ENCODE peak calls at places on chromosome 20, in six cellular contexts. One of them, this sample, is unnamed.

GRCh38 chr20:49938173-49939163 is 2.3 kb downstream of the RNF114 start:
- DNase-seq in lower lobe of right lung: no peak
- DNase-seq in Panc1: no peak
- DNase-seq in lung: no peak
- DNase-seq in endothelial cell of umbilical vein: peak
- DNase-seq in heart left ventricle: peak
- DNase-seq in this sample: peak

GRCh38 chr20:9035129-9035528 is 33.8 kb upstream of the PLCB4 start:
- DNase-seq in lower lobe of right lung: no peak
- DNase-seq in endothelial cell of umbilical vein: no peak
- DNase-seq in heart left ventricle: no peak
- DNase-seq in lung: no peak
- DNase-seq in Panc1: no peak
- DNase-seq in this sample: peak

GRCh38 chr20:12435254-12435653 is 517.6 kb downstream of the BTBD3 start:
- DNase-seq in heart left ventricle: no peak
- DNase-seq in Panc1: no peak
- DNase-seq in lower lobe of right lung: no peak
- DNase-seq in lung: no peak
- DNase-seq in endothelial cell of umbilical vein: no peak
- DNase-seq in this sample: no peak

GRCh38 chr20:40882173-40882572 is 146.4 kb upstream of the TOP1 start:
- DNase-seq in Panc1: no peak
- DNase-seq in heart left ventricle: no peak
- DNase-seq in endothelial cell of umbilical vein: no peak
- DNase-seq in lung: no peak
- DNase-seq in lower lobe of right lung: no peak
- DNase-seq in this sample: no peak

GRCh38 chr20:51366155-51366886 is 176.2 kb downstream of the NFATC2 start:
- DNase-seq in Panc1: no peak
- DNase-seq in heart left ventricle: peak
- DNase-seq in lower lobe of right lung: no peak
- DNase-seq in endothelial cell of umbilical vein: peak
- DNase-seq in lung: peak
- DNase-seq in this sample: peak

GRCh38 chr20:48275737-48276342 is 490.6 kb upstream of the SULF2 start:
- DNase-seq in lung: no peak
- DNase-seq in lower lobe of right lung: no peak
- DNase-seq in endothelial cell of umbilical vein: no peak
- DNase-seq in heart left ventricle: no peak
- DNase-seq in Panc1: no peak
- DNase-seq in this sample: no peak

GRCh38 chr20:18679020-18679419 is 91.2 kb downstream of the DTD1 start:
- DNase-seq in heart left ventricle: no peak
- DNase-seq in endothelial cell of umbilical vein: no peak
- DNase-seq in lung: no peak
- DNase-seq in lower lobe of right lung: no peak
- DNase-seq in Panc1: no peak
- DNase-seq in this sample: peak

GRCh38 chr20:50287512-50287911 is 96.9 kb downstream of the CEBPB start:
- DNase-seq in endothelial cell of umbilical vein: no peak
- DNase-seq in heart left ventricle: no peak
- DNase-seq in lung: no peak
- DNase-seq in Panc1: no peak
- DNase-seq in lower lobe of right lung: no peak
- DNase-seq in this sample: no peak

GRCh38 chr20:35333606-35334005 is 41.4 kb upstream of the FAM83C start:
- DNase-seq in heart left ventricle: no peak
- DNase-seq in Panc1: no peak
- DNase-seq in endothelial cell of umbilical vein: no peak
- DNase-seq in lower lobe of right lung: no peak
- DNase-seq in lung: no peak
- DNase-seq in this sample: no peak

GRCh38 chr20:34475979-34476736 is 40.1 kb upstream of the DYNLRB1 start:
- DNase-seq in endothelial cell of umbilical vein: peak
- DNase-seq in heart left ventricle: peak
- DNase-seq in lower lobe of right lung: peak
- DNase-seq in lung: peak
- DNase-seq in Panc1: no peak
- DNase-seq in this sample: no peak

GRCh38 chr20:13099676-13100075 is 90.9 kb downstream of the SPTLC3 start:
- DNase-seq in lower lobe of right lung: no peak
- DNase-seq in endothelial cell of umbilical vein: no peak
- DNase-seq in heart left ventricle: no peak
- DNase-seq in lung: no peak
- DNase-seq in Panc1: no peak
- DNase-seq in this sample: no peak

GRCh38 chr20:37992802-37993538 is 40.3 kb downstream of the TTI1 start:
- DNase-seq in Panc1: no peak
- DNase-seq in lung: peak
- DNase-seq in heart left ventricle: peak
- DNase-seq in lower lobe of right lung: peak
- DNase-seq in endothelial cell of umbilical vein: peak
- DNase-seq in this sample: peak

GRCh38 chr20:59647271-59647670 is 42.9 kb downstream of the PHACTR3 start:
- DNase-seq in heart left ventricle: no peak
- DNase-seq in Panc1: no peak
- DNase-seq in lower lobe of right lung: no peak
- DNase-seq in lung: no peak
- DNase-seq in endothelial cell of umbilical vein: no peak
- DNase-seq in this sample: no peak

GRCh38 chr20:20546402-20546801 is 166.0 kb downstream of the RALGAPA2 start:
- DNase-seq in lung: no peak
- DNase-seq in endothelial cell of umbilical vein: no peak
- DNase-seq in lower lobe of right lung: no peak
- DNase-seq in heart left ventricle: no peak
- DNase-seq in Panc1: no peak
- DNase-seq in this sample: no peak

GRCh38 chr20:40669692-40670091 is 19.3 kb downstream of the MAFB start:
- DNase-seq in lower lobe of right lung: no peak
- DNase-seq in lung: no peak
- DNase-seq in Panc1: no peak
- DNase-seq in heart left ventricle: no peak
- DNase-seq in endothelial cell of umbilical vein: no peak
- DNase-seq in this sample: no peak

GRCh38 chr20:588932-589672 is 21.0 kb downstream of the TCF15 start:
- DNase-seq in lung: no peak
- DNase-seq in Panc1: no peak
- DNase-seq in lower lobe of right lung: no peak
- DNase-seq in heart left ventricle: no peak
- DNase-seq in endothelial cell of umbilical vein: no peak
- DNase-seq in this sample: no peak

GRCh38 chr20:53594068-53595017 is 704 bp upstream of the ZNF217 start:
- DNase-seq in endothelial cell of umbilical vein: peak
- DNase-seq in Panc1: no peak
- DNase-seq in heart left ventricle: peak
- DNase-seq in lung: peak
- DNase-seq in lower lobe of right lung: peak
- DNase-seq in this sample: peak

GRCh38 chr20:8854566-8854965 is 214.3 kb upstream of the PLCB4 start:
- DNase-seq in heart left ventricle: peak
- DNase-seq in endothelial cell of umbilical vein: peak
- DNase-seq in Panc1: no peak
- DNase-seq in lower lobe of right lung: peak
- DNase-seq in lung: peak
- DNase-seq in this sample: peak

GRCh38 chr20:48352042-48352441 is 475.8 kb downstream of the PREX1 start:
- DNase-seq in heart left ventricle: no peak
- DNase-seq in lower lobe of right lung: no peak
- DNase-seq in Panc1: no peak
- DNase-seq in endothelial cell of umbilical vein: no peak
- DNase-seq in lung: no peak
- DNase-seq in this sample: no peak

GRCh38 chr20:44532981-44533331 is 11.1 kb upstream of the SERINC3 start:
- DNase-seq in lower lobe of right lung: no peak
- DNase-seq in lung: no peak
- DNase-seq in heart left ventricle: no peak
- DNase-seq in endothelial cell of umbilical vein: peak
- DNase-seq in Panc1: no peak
- DNase-seq in this sample: peak

GRCh38 chr20:19683168-19683567 is 74.9 kb upstream of the RIN2 start:
- DNase-seq in Panc1: no peak
- DNase-seq in lower lobe of right lung: no peak
- DNase-seq in heart left ventricle: no peak
- DNase-seq in endothelial cell of umbilical vein: no peak
- DNase-seq in lung: no peak
- DNase-seq in this sample: no peak

GRCh38 chr20:62651285-62652021 is 9.2 kb downstream of the SLCO4A1 start:
- DNase-seq in Panc1: no peak
- DNase-seq in heart left ventricle: no peak
- DNase-seq in lung: peak
- DNase-seq in endothelial cell of umbilical vein: no peak
- DNase-seq in lower lobe of right lung: peak
- DNase-seq in this sample: peak

GRCh38 chr20:19936801-19937583 is 80.2 kb upstream of the NAA20 start:
- DNase-seq in lung: no peak
- DNase-seq in heart left ventricle: peak
- DNase-seq in lower lobe of right lung: peak
- DNase-seq in endothelial cell of umbilical vein: peak
- DNase-seq in Panc1: no peak
- DNase-seq in this sample: no peak

DNA sequence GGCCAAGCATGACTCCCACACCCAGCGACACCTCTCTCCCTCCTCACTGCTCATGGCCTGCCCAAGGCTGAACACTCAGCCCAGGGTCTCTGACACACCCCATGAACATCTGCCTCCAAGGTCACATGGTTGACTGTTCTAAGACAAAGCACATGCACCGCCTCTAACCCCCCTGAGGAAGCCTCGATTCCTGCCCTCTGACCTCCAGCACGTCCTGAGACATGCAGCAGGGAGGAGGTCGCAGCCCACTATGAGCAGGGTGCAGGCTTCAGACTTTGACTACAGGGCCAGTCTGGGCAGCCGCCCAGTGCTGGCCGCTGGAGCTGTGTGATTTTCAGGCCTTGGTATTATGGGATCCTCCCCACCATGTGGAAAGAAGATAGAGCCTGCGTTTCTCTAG is 46.2 kb downstream of the RRBP1 start:
- DNase-seq in Panc1: no peak
- DNase-seq in lung: no peak
- DNase-seq in endothelial cell of umbilical vein: no peak
- DNase-seq in lower lobe of right lung: no peak
- DNase-seq in heart left ventricle: no peak
- DNase-seq in this sample: no peak
- H3K27ac ChIP-seq in Panc1: no peak
- H3K27ac ChIP-seq in lung: no peak
- H3K27ac ChIP-seq in endothelial cell of umbilical vein: no peak
- H3K27ac ChIP-seq in lower lobe of right lung: peak
- H3K27ac ChIP-seq in heart left ventricle: no peak
- H3K27ac ChIP-seq in this sample: no peak

GRCh38 chr20:3798908-3799248 is 2.8 kb downstream of the CDC25B start:
- DNase-seq in lung: no peak
- DNase-seq in lower lobe of right lung: peak
- DNase-seq in heart left ventricle: no peak
- DNase-seq in Panc1: no peak
- DNase-seq in endothelial cell of umbilical vein: no peak
- DNase-seq in this sample: no peak
- H3K4me3 ChIP-seq in lung: peak
- H3K4me3 ChIP-seq in lower lobe of right lung: peak
- H3K4me3 ChIP-seq in heart left ventricle: no peak
- H3K4me3 ChIP-seq in Panc1: peak
- H3K4me3 ChIP-seq in endothelial cell of umbilical vein: no peak
- H3K4me3 ChIP-seq in this sample: no peak

GRCh38 chr20:31788578-31788977 is 30.6 kb upstream of the MYLK2 start:
- DNase-seq in endothelial cell of umbilical vein: no peak
- DNase-seq in Panc1: no peak
- DNase-seq in lower lobe of right lung: no peak
- DNase-seq in heart left ventricle: no peak
- DNase-seq in lung: no peak
- DNase-seq in this sample: no peak
- TF ChIP-seq CTCF in endothelial cell of umbilical vein: no peak
- TF ChIP-seq CTCF in Panc1: peak
- TF ChIP-seq CTCF in lower lobe of right lung: no peak
- TF ChIP-seq CTCF in heart left ventricle: no peak
- TF ChIP-seq CTCF in lung: no peak
- TF ChIP-seq CTCF in this sample: peak

GRCh38 chr20:32539063-32539816 is 45.9 kb downstream of the NOL4L start:
- DNase-seq in Panc1: no peak
- DNase-seq in endothelial cell of umbilical vein: no peak
- DNase-seq in lower lobe of right lung: no peak
- DNase-seq in lung: no peak
- DNase-seq in heart left ventricle: no peak
- DNase-seq in this sample: no peak

GRCh38 chr20:32536861-32537656 is 48.1 kb downstream of the NOL4L start:
- DNase-seq in Panc1: no peak
- DNase-seq in heart left ventricle: no peak
- DNase-seq in lung: peak
- DNase-seq in lower lobe of right lung: peak
- DNase-seq in endothelial cell of umbilical vein: no peak
- DNase-seq in this sample: no peak

GRCh38 chr20:32539817-32540675 is 45.1 kb downstream of the NOL4L start:
- DNase-seq in heart left ventricle: no peak
- DNase-seq in Panc1: no peak
- DNase-seq in endothelial cell of umbilical vein: no peak
- DNase-seq in lung: no peak
- DNase-seq in lower lobe of right lung: peak
- DNase-seq in this sample: no peak

GRCh38 chr20:32537657-32538525 is 47.2 kb downstream of the NOL4L start:
- DNase-seq in lung: no peak
- DNase-seq in heart left ventricle: no peak
- DNase-seq in Panc1: no peak
- DNase-seq in lower lobe of right lung: no peak
- DNase-seq in endothelial cell of umbilical vein: no peak
- DNase-seq in this sample: no peak

DNA sequence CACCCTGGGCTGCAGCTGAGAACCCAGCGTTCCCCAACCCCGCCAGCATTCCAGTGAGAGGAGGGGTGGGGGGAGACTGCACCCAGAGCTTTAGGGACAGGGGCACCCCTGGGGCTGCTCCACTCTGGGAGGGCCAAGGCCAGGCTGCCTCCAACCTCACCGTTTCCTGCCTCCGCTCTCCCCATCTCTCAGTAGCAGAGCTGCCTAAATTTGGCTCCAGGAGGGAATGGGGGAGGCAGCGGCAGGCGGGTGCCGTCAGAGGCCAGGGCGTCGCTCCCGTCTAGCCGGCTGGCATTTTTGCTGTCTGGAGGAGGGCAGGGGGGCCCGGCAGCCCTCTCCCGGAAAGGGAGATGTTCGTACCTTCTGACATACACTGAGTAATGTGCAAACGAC is 46.6 kb downstream of the NOL4L start:
- DNase-seq in lower lobe of right lung: no peak
- DNase-seq in heart left ventricle: no peak
- DNase-seq in Panc1: no peak
- DNase-seq in lung: no peak
- DNase-seq in endothelial cell of umbilical vein: no peak
- DNase-seq in this sample: peak
- H3K27ac ChIP-seq in lower lobe of right lung: peak
- H3K27ac ChIP-seq in heart left ventricle: no peak
- H3K27ac ChIP-seq in Panc1: no peak
- H3K27ac ChIP-seq in lung: no peak
- H3K27ac ChIP-seq in endothelial cell of umbilical vein: no peak
- H3K27ac ChIP-seq in this sample: no peak